ENCODE peak calls at places on chromosomes 6 and 20, in six cellular contexts. I, N, E, Q, W and L are unnamed samples.

GRCh38 chr6:140636698-140637402 is 1262.4 kb upstream of the CITED2 start:
- DNase-seq in W (no peak), I (no peak), E (no peak), Q (no peak), N (no peak), L (no peak)

GRCh38 chr20:38113401-38114325 is 51.4 kb downstream of the TGM2 start:
- DNase-seq in I (no peak), W (no peak), N (no peak), Q (peak; percentile 21), E (no peak), L (peak; percentile 86)

GRCh38 chr20:4813839-4814695 is 92.4 kb downstream of the PRND start:
- DNase-seq in N (no peak), I (no peak), E (no peak), W (no peak), Q (peak; percentile 80), L (no peak)

GRCh38 chr20:10521836-10522235 is 86.7 kb downstream of the SLX4IP start:
- DNase-seq in Q (no peak), W (no peak), I (no peak), N (no peak), E (no peak), L (no peak)

GRCh38 chr6:22906091-22906549 is 336.8 kb downstream of the HDGFL1 start:
- DNase-seq in E (peak; percentile 38), Q (no peak), I (no peak), W (no peak), N (no peak), L (peak; percentile 34)

GRCh38 chr6:35068644-35069043 is 72.5 kb downstream of the TCP11 start:
- DNase-seq in Q (no peak), N (no peak), W (no peak), E (no peak), I (no peak), L (no peak)

GRCh38 chr6:43737272-43738081 is 32.5 kb upstream of the VEGFA start:
- DNase-seq in E (no peak), I (no peak), W (no peak), N (no peak), Q (no peak), L (no peak)

GRCh38 chr20:57560554-57561355 is at the start of gene PCK1:
- DNase-seq in E (no peak), W (no peak), Q (no peak), I (peak; percentile 70), N (no peak), L (peak; percentile 96)

GRCh38 chr6:27866370-27867050 is 45.7 kb downstream of the OR2B2 start:
- DNase-seq in N (no peak), I (no peak), E (peak; percentile 87), Q (peak; percentile 93), W (no peak), L (no peak)

GRCh38 chr20:32820698-32821378 is 1.1 kb downstream of the MAPRE1 start:
- DNase-seq in N (no peak), W (no peak), Q (peak; percentile 63), I (no peak), E (no peak), L (no peak)

GRCh38 chr20:51703446-51704287 is 64.5 kb downstream of the ATP9A start:
- DNase-seq in N (no peak), I (no peak), W (no peak), E (no peak), Q (no peak), L (no peak)

GRCh38 chr20:58107533-58107932 is 120.9 kb downstream of the ANKRD60 start:
- DNase-seq in E (no peak), I (no peak), Q (no peak), N (no peak), W (no peak), L (no peak)

GRCh38 chr20:63664143-63664851 is 6.2 kb downstream of the RTEL1 start:
- DNase-seq in W (no peak), E (no peak), N (no peak), Q (no peak), I (no peak), L (no peak)

GRCh38 chr20:63668351-63668750 is 10.2 kb downstream of the RTEL1 start:
- DNase-seq in W (no peak), N (no peak), E (no peak), I (no peak), Q (no peak), L (no peak)

GRCh38 chr20:63665708-63666107 is 7.6 kb downstream of the RTEL1 start:
- DNase-seq in W (no peak), N (no peak), I (no peak), Q (no peak), E (no peak), L (no peak)

GRCh38 chr20:63664861-63665594 is 6.9 kb downstream of the RTEL1 start:
- DNase-seq in W (no peak), I (no peak), Q (no peak), E (no peak), N (no peak), L (no peak)

GRCh38 chr20:63667858-63668257 is 9.7 kb downstream of the RTEL1 start:
- DNase-seq in N (no peak), E (no peak), I (no peak), W (no peak), Q (no peak), L (no peak)
- TF ChIP-seq CTCF in N (no peak), E (no peak), I (no peak), W (no peak), Q (no peak), L (no peak)

DNA sequence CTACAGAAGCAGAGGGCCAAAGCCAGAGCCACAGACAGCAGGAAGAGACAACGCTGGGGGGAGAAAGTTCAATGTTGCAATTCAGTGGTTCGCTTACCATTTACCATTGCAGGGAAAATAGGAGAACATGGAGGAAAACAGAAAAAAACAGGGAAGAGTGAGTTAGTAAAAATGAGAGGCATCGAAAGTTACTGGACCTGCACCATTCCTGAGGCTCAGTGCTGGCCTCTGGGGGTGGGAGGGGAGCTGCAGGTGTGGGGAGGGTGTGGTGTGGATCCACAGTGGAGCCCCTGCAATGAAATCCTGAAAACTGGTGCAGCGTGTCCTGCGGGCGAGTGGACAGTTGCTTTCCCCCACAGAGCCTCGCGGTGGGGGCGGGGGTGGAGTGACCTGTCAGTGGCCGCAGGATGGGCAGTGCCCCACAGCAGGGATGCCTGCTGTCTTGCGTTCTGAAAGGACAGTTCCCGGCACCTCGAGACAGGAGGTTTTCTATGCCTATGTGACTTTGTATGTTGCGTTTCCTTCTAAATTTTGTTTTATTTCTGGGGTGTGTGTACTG is 5.7 kb downstream of the TMEM181 start:
- DNase-seq in W (no peak), Q (no peak), N (no peak), I (peak; percentile 43), E (no peak), L (no peak)
- TF ChIP-seq CTCF in W (peak; percentile 32), Q (no peak), N (no peak), I (no peak), E (peak; percentile 15), L (no peak)

GRCh38 chr6:144285798-144286502 is 815 bp downstream of the UTRN start:
- DNase-seq in I (peak; percentile 91), N (peak; percentile 88), W (peak; percentile 51), E (no peak), Q (no peak), L (peak; percentile 57)

GRCh38 chr6:144283781-144284473 is 1.2 kb upstream of the UTRN start:
- DNase-seq in Q (no peak), I (no peak), E (peak; percentile 51), N (no peak), W (no peak), L (no peak)

GRCh38 chr6:144285548-144285797 is 338 bp downstream of the UTRN start:
- DNase-seq in Q (no peak), E (no peak), N (peak; percentile 70), W (no peak), I (no peak), L (no peak)

GRCh38 chr6:144284474-144284752 is 722 bp upstream of the UTRN start:
- DNase-seq in W (no peak), E (peak; percentile 59), Q (no peak), I (no peak), N (no peak), L (no peak)

GRCh38 chr6:144284753-144285547 is at the start of gene UTRN:
- DNase-seq in Q (no peak), N (peak; percentile 87), W (peak; percentile 78), E (peak; percentile 87), I (peak; percentile 92), L (peak; percentile 72)
- TF ChIP-seq CTCF in Q (no peak), N (no peak), W (no peak), E (no peak), I (no peak), L (no peak)

GRCh38 chr20:63815613-63815862 is 15.5 kb downstream of the ZBTB46 start:
- DNase-seq in E (no peak), Q (no peak), N (no peak), W (no peak), I (no peak), L (no peak)

GRCh38 chr20:63821824-63822223 is 9.2 kb downstream of the ZBTB46 start:
- DNase-seq in E (no peak), W (no peak), N (no peak), I (no peak), Q (no peak), L (no peak)

GRCh38 chr20:63822276-63822696 is 8.8 kb downstream of the ZBTB46 start:
- DNase-seq in W (no peak), N (peak; percentile 64), I (no peak), Q (no peak), E (no peak), L (no peak)

GRCh38 chr20:63815869-63816268 is 15.2 kb downstream of the ZBTB46 start:
- DNase-seq in N (no peak), E (no peak), W (no peak), Q (no peak), I (no peak), L (no peak)

DNA sequence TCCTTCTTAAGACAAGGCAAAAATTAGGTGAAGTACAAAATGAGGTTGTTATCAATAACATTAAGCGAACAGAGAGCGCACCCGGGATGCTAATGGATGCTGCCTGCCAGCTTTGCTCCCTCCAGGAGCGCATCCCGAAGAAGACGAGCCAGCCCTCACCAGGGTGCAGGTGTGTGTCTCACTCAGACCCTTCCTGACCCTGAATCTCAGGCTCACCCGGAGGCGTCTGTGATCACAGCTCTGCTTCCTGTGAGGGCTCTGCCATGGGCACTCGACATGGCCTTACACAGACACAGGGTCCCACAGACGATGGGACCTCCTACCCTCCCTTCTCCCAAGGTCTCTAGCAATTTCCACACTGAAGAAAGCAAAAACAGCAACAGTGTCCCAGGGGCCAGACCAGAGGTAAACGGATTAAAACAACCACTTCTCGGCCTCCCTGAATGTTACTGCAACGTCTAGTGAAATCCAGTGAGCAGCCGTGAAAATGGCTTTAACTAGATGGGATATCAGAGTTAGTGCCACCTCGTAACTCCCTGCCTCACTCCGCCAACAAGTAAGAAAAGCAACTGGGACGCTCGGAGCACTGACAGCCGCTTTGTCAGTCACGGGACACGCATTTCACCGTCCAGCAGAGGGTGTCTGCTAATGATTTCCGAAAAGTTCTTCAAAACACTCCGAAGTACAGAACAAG is 11.7 kb downstream of the ZBTB46 start:
- DNase-seq in N (no peak), Q (no peak), E (no peak), W (no peak), I (no peak), L (no peak)
- TF ChIP-seq CTCF in N (peak; percentile 33), Q (peak; percentile 47), E (peak; percentile 29), W (peak; percentile 18), I (peak; percentile 21), L (no peak)